ENCODE peak calls at places on chromosomes 1 and 21, in nine cellular contexts. One of them, this sample, is unnamed.

GRCh38 chr1:53992085-53992874 is 25.7 kb downstream of the LDLRAD1 start:
- DNase-seq in lung: no peak
- DNase-seq in IMR-90: no peak
- DNase-seq in transverse colon: no peak
- DNase-seq in ovary: no peak
- DNase-seq in dorsolateral prefrontal cortex: no peak
- DNase-seq in tibial artery: no peak
- DNase-seq in sigmoid colon: no peak
- DNase-seq in K562: peak; percentile 35
- DNase-seq in this sample: no peak

GRCh38 chr1:27542463-27543273 is 52.7 kb upstream of the WASF2 start:
- DNase-seq in lung: peak; percentile 68
- DNase-seq in IMR-90: peak; percentile 85
- DNase-seq in transverse colon: peak; percentile 49
- DNase-seq in ovary: peak; percentile 42
- DNase-seq in dorsolateral prefrontal cortex: no peak
- DNase-seq in tibial artery: peak; percentile 90
- DNase-seq in sigmoid colon: peak; percentile 84
- DNase-seq in K562: peak; percentile 99
- DNase-seq in this sample: no peak

GRCh38 chr21:41995577-41995976 is 14.6 kb downstream of the ZBTB21 start:
- DNase-seq in lung: no peak
- DNase-seq in IMR-90: no peak
- DNase-seq in transverse colon: no peak
- DNase-seq in ovary: no peak
- DNase-seq in dorsolateral prefrontal cortex: no peak
- DNase-seq in tibial artery: no peak
- DNase-seq in sigmoid colon: no peak
- DNase-seq in K562: no peak
- DNase-seq in this sample: no peak

GRCh38 chr1:206834711-206835110 is 30.7 kb upstream of the IL20 start:
- DNase-seq in lung: peak; percentile 44
- DNase-seq in IMR-90: no peak
- DNase-seq in transverse colon: no peak
- DNase-seq in ovary: no peak
- DNase-seq in dorsolateral prefrontal cortex: no peak
- DNase-seq in tibial artery: no peak
- DNase-seq in sigmoid colon: no peak
- DNase-seq in K562: no peak
- DNase-seq in this sample: no peak

GRCh38 chr1:60044881-60045280 is 28.7 kb downstream of the C1orf87 start:
- DNase-seq in lung: no peak
- DNase-seq in IMR-90: no peak
- DNase-seq in transverse colon: no peak
- DNase-seq in ovary: no peak
- DNase-seq in dorsolateral prefrontal cortex: no peak
- DNase-seq in tibial artery: no peak
- DNase-seq in sigmoid colon: no peak
- DNase-seq in K562: no peak
- DNase-seq in this sample: no peak

GRCh38 chr1:196861429-196861828 is 26.4 kb upstream of the CFHR4 start:
- DNase-seq in lung: no peak
- DNase-seq in IMR-90: no peak
- DNase-seq in transverse colon: no peak
- DNase-seq in ovary: no peak
- DNase-seq in dorsolateral prefrontal cortex: no peak
- DNase-seq in tibial artery: no peak
- DNase-seq in sigmoid colon: no peak
- DNase-seq in K562: no peak
- DNase-seq in this sample: no peak

GRCh38 chr1:57887973-57888491 is 464.2 kb upstream of the DAB1 start:
- DNase-seq in lung: no peak
- DNase-seq in IMR-90: no peak
- DNase-seq in transverse colon: no peak
- DNase-seq in ovary: no peak
- DNase-seq in dorsolateral prefrontal cortex: no peak
- DNase-seq in tibial artery: no peak
- DNase-seq in sigmoid colon: no peak
- DNase-seq in K562: no peak
- DNase-seq in this sample: no peak

GRCh38 chr1:227730630-227731151 is 4.4 kb downstream of the JMJD4 start:
- DNase-seq in lung: no peak
- DNase-seq in IMR-90: no peak
- DNase-seq in transverse colon: no peak
- DNase-seq in ovary: no peak
- DNase-seq in dorsolateral prefrontal cortex: no peak
- DNase-seq in tibial artery: no peak
- DNase-seq in sigmoid colon: no peak
- DNase-seq in K562: no peak
- DNase-seq in this sample: no peak

GRCh38 chr1:1959840-1960479 is 40.9 kb upstream of the TMEM52 start:
- DNase-seq in lung: peak; percentile 87
- DNase-seq in IMR-90: peak; percentile 51
- DNase-seq in transverse colon: peak; percentile 81
- DNase-seq in ovary: peak; percentile 75
- DNase-seq in dorsolateral prefrontal cortex: peak; percentile 78
- DNase-seq in tibial artery: peak; percentile 76
- DNase-seq in sigmoid colon: peak; percentile 86
- DNase-seq in K562: peak; percentile 89
- DNase-seq in this sample: peak; percentile 48

GRCh38 chr1:166170075-166170474 is 3.3 kb upstream of the FAM78B start:
- DNase-seq in lung: no peak
- DNase-seq in IMR-90: no peak
- DNase-seq in transverse colon: no peak
- DNase-seq in ovary: no peak
- DNase-seq in dorsolateral prefrontal cortex: no peak
- DNase-seq in tibial artery: no peak
- DNase-seq in sigmoid colon: no peak
- DNase-seq in K562: no peak
- DNase-seq in this sample: no peak

DNA sequence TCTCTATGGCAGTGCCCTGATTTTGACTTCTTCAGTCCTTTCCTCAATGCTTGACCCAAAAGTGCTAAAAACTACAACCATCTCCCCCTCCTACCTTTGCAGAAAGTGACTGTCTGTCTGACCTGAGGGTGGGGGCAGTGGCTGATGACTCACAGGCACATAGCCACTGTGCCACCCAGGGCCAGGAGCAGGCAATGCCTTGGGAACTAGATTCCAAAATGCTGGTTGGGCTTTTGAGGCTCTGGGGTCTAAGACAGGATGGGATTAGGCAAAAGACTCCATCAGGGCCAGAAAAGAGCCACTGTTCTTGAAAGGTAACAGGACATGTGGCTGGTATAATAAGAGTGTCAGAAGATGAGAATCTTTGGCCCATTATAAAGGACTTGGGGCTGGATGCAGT is 129.5 kb upstream of the KIAA0040 start:
- DNase-seq in lung: no peak
- DNase-seq in IMR-90: no peak
- DNase-seq in transverse colon: no peak
- DNase-seq in ovary: no peak
- DNase-seq in dorsolateral prefrontal cortex: no peak
- DNase-seq in tibial artery: no peak
- DNase-seq in sigmoid colon: no peak
- DNase-seq in K562: no peak
- DNase-seq in this sample: no peak
- TF ChIP-seq CTCF in lung: no peak
- TF ChIP-seq CTCF in IMR-90: no peak
- TF ChIP-seq CTCF in transverse colon: no peak
- TF ChIP-seq CTCF in ovary: no peak
- TF ChIP-seq CTCF in dorsolateral prefrontal cortex: no peak
- TF ChIP-seq CTCF in tibial artery: no peak
- TF ChIP-seq CTCF in sigmoid colon: no peak
- TF ChIP-seq CTCF in K562: no peak
- TF ChIP-seq CTCF in this sample: no peak

DNA sequence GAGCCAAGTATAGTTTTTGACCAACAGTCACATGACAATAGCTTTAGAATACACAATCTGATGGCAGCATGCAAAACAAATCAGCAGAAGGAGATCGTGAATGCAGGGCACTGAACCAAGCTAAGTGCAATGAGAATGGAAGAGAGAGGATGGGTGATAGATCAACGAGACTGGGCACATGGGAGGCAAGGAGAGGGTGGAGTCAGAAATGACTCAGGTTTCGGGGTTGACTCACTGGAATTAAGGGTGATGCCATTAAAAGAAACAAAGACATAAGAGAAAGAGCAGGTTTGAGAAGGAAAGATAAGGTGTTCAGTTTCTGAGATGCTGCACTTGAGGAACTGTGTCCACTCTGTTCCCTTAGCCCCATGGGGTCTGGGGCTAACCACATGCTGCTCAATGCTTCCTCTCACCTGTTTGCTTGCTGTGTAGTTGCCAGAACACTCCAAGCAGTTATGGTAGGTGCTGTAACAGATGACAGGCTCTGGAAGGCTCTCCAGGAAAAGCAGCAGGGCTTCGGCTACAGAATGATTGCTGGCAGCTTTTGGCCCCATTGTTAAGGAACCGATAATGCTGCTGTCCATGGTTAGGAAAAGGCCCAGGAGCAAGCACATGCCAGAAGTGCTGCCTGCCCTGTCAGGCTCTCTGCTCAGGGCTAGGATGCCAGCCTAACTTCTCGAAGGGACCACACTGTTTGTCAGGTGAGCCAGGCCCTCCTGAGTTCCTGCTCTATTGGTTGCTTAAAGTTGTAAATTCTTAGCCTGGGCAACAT is 6.1 kb upstream of the MTF1 start:
- DNase-seq in lung: no peak
- DNase-seq in IMR-90: peak; percentile 34
- DNase-seq in transverse colon: no peak
- DNase-seq in ovary: no peak
- DNase-seq in dorsolateral prefrontal cortex: no peak
- DNase-seq in tibial artery: no peak
- DNase-seq in sigmoid colon: no peak
- DNase-seq in K562: peak; percentile 30
- DNase-seq in this sample: no peak
- H3K27ac ChIP-seq in lung: no peak overlapping the region
- H3K27ac ChIP-seq in IMR-90: no peak overlapping the region
- H3K27ac ChIP-seq in transverse colon: no peak overlapping the region
- H3K27ac ChIP-seq in ovary: no peak overlapping the region
- H3K27ac ChIP-seq in dorsolateral prefrontal cortex: no peak overlapping the region
- H3K27ac ChIP-seq in tibial artery: no peak overlapping the region
- H3K27ac ChIP-seq in sigmoid colon: no peak overlapping the region
- H3K27ac ChIP-seq in K562: peak overlapping the region; percentile 45
- H3K27ac ChIP-seq in this sample: no peak overlapping the region

GRCh38 chr1:927741-928140 is 4.0 kb downstream of the SAMD11 start:
- DNase-seq in lung: no peak
- DNase-seq in IMR-90: no peak
- DNase-seq in transverse colon: no peak
- DNase-seq in ovary: no peak
- DNase-seq in dorsolateral prefrontal cortex: no peak
- DNase-seq in tibial artery: no peak
- DNase-seq in sigmoid colon: no peak
- DNase-seq in K562: no peak
- DNase-seq in this sample: no peak
- H3K27me3 ChIP-seq in lung: peaks cover 7% of the 10 kb centered on the region
- H3K27me3 ChIP-seq in IMR-90: no peaks in the 10 kb centered on the region
- H3K27me3 ChIP-seq in transverse colon: peaks cover 100% of the 10 kb centered on the region
- H3K27me3 ChIP-seq in ovary: peaks cover 2% of the 10 kb centered on the region
- H3K27me3 ChIP-seq in dorsolateral prefrontal cortex: peaks cover 31% of the 10 kb centered on the region
- H3K27me3 ChIP-seq in tibial artery: no peaks in the 10 kb centered on the region
- H3K27me3 ChIP-seq in sigmoid colon: peaks cover 41% of the 10 kb centered on the region
- H3K27me3 ChIP-seq in K562: peaks cover 85% of the 10 kb centered on the region
- H3K27me3 ChIP-seq in this sample: peaks cover 25% of the 10 kb centered on the region

GRCh38 chr1:41432481-41433280 is 51.8 kb downstream of the EDN2 start:
- DNase-seq in lung: peak; percentile 90
- DNase-seq in IMR-90: peak; percentile 76
- DNase-seq in transverse colon: peak; percentile 90
- DNase-seq in ovary: peak; percentile 69
- DNase-seq in dorsolateral prefrontal cortex: peak; percentile 78
- DNase-seq in tibial artery: peak; percentile 92
- DNase-seq in sigmoid colon: peak; percentile 91
- DNase-seq in K562: peak; percentile 90
- DNase-seq in this sample: peak; percentile 50
- TF ChIP-seq CTCF in lung: peak; percentile 82
- TF ChIP-seq CTCF in IMR-90: peak; percentile 80
- TF ChIP-seq CTCF in transverse colon: peak; percentile 84
- TF ChIP-seq CTCF in ovary: peak; percentile 33
- TF ChIP-seq CTCF in dorsolateral prefrontal cortex: peak; percentile 93
- TF ChIP-seq CTCF in tibial artery: peak; percentile 96
- TF ChIP-seq CTCF in sigmoid colon: peak; percentile 83
- TF ChIP-seq CTCF in K562: peak; percentile 98
- TF ChIP-seq CTCF in this sample: peak; percentile 49

This sample was measured in CD4-positive, alpha-beta T cell.